ENCODE peak calls at places on chromosomes 2 and 18, in nine cellular contexts. R is heart left ventricle; Y is CD8-positive, alpha-beta T cell; X is fibroblast of lung; T is A549; J is left ventricle myocardium inferior; U is pancreas; D is PC-3; Q is sigmoid colon. P is an unnamed sample.

GRCh38 chr18:48804856-48805610 is 145.7 kb downstream of the SMAD7 start:
- DNase-seq in R (peak), Y (no peak), X (no peak), T (no peak), J (peak), U (no peak), D (no peak), Q (peak), P (no peak)

GRCh38 chr2:165568361-165568760 is 98.9 kb downstream of the CSRNP3 start:
- DNase-seq in R (no peak), Y (no peak), X (no peak), T (no peak), J (no peak), U (no peak), D (no peak), Q (no peak), P (no peak)

GRCh38 chr2:188318161-188318749 is 26.6 kb downstream of the GULP1 start:
- DNase-seq in R (no peak), Y (no peak), X (no peak), T (no peak), J (no peak), U (no peak), D (peak), Q (no peak), P (no peak)

GRCh38 chr2:152189622-152190495 is 14.3 kb upstream of the STAM2 start:
- DNase-seq in R (peak), Y (no peak), X (peak), T (peak), J (no peak), U (no peak), D (peak), Q (no peak), P (no peak)

GRCh38 chr2:75560768-75561565 is at the start of gene EVA1A:
- DNase-seq in R (peak), Y (no peak), X (peak), T (peak), J (peak), U (peak), D (peak), Q (no peak), P (no peak)

GRCh38 chr18:35489913-35490490 is 7.8 kb downstream of the INO80C start:
- DNase-seq in R (no peak), Y (no peak), X (no peak), T (no peak), J (no peak), U (no peak), D (no peak), Q (no peak), P (no peak)

GRCh38 chr2:38596229-38596628 is 6.5 kb downstream of the HNRNPLL start:
- DNase-seq in R (no peak), Y (no peak), X (no peak), T (no peak), J (no peak), U (no peak), D (no peak), Q (no peak), P (no peak)

GRCh38 chr2:133240505-133241230 is 327.6 kb downstream of the NCKAP5 start:
- DNase-seq in R (no peak), Y (no peak), X (peak), T (no peak), J (no peak), U (no peak), D (no peak), Q (no peak), P (no peak)

GRCh38 chr2:29579495-29580178 is 341.7 kb downstream of the ALK start:
- DNase-seq in R (no peak), Y (no peak), X (peak), T (no peak), J (no peak), U (no peak), D (peak), Q (no peak), P (no peak)

GRCh38 chr2:3115301-3116042 is 262.1 kb downstream of the EIPR1 start:
- DNase-seq in R (peak), Y (no peak), X (no peak), T (no peak), J (no peak), U (no peak), D (no peak), Q (no peak), P (no peak)

DNA sequence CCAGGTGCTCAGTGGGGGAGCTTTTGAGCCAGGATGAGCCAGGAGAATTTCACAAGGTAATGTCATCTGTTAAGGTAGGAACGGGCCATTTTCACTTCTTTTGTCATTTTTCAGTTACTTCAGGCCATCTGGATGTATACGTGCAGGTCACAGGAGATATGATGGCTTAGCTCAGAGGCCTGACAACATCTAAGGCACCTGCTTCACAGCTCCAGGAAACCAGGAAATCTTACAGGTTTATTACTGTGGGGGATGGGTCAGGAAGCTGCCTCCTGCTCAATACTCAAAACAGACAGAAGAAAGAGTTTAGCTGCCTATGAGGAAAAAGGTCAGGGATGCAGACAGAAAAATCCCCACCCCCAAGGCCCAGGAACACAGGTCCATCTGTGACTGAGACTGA is 364.3 kb upstream of the LRP1B start:
- DNase-seq in R (no peak), Y (no peak), X (no peak), T (no peak), J (no peak), U (no peak), D (no peak), Q (no peak), P (no peak)
- H3K27ac ChIP-seq in R (no peak), Y (no peak), X (no peak), T (no peak), J (no peak), U (no peak), D (no peak), Q (no peak), P (no peak)

GRCh38 chr2:237312021-237312755 is 101.8 kb downstream of the COL6A3 start:
- DNase-seq in R (no peak), Y (no peak), X (peak), T (no peak), J (no peak), U (no peak), D (no peak), Q (no peak), P (no peak)

GRCh38 chr2:237309011-237309410 is 105.0 kb downstream of the COL6A3 start:
- DNase-seq in R (no peak), Y (no peak), X (peak), T (no peak), J (no peak), U (no peak), D (no peak), Q (no peak), P (no peak)

GRCh38 chr2:237307495-237307894 is 106.5 kb downstream of the COL6A3 start:
- DNase-seq in R (no peak), Y (no peak), X (no peak), T (no peak), J (no peak), U (no peak), D (no peak), Q (no peak), P (no peak)

GRCh38 chr2:237309416-237309815 is 104.5 kb downstream of the COL6A3 start:
- DNase-seq in R (no peak), Y (no peak), X (peak), T (no peak), J (no peak), U (no peak), D (no peak), Q (no peak), P (no peak)

GRCh38 chr2:237310515-237311114 is 103.3 kb downstream of the COL6A3 start:
- DNase-seq in R (no peak), Y (no peak), X (peak), T (peak), J (no peak), U (no peak), D (peak), Q (no peak), P (no peak)
- TF ChIP-seq CTCF in R (no peak), Y (no peak), X (no peak), T (no peak), J (no peak), U (no peak), D (no peak), Q (peak), P (no peak)

GRCh38 chr2:86453838-86454237 is 12.7 kb downstream of the KDM3A start:
- DNase-seq in R (peak), Y (no peak), X (peak), T (no peak), J (no peak), U (no peak), D (peak), Q (no peak), P (no peak)

GRCh38 chr2:86455181-86455580 is 14.0 kb downstream of the KDM3A start:
- DNase-seq in R (no peak), Y (no peak), X (no peak), T (no peak), J (no peak), U (no peak), D (no peak), Q (no peak), P (no peak)

DNA sequence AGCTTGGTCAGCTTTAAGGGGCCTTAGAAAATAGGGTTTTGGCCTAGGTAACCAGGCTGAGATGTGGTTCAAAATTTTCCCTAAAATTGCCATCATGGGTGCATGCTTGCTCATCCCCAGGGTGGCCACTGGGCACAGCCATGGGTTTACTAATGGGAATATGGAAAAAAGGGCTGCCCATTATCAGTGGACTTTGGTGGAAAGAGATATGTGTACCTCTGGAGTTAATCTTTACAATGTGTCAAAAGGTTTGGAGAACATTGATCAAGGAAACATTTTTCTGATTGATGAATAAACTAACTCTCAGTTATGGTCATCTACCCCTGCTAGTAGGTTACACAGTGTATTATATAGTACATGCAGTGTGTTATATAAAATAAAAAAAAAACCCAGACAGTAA is 13.1 kb downstream of the KDM3A start:
- DNase-seq in R (no peak), Y (no peak), X (no peak), T (no peak), J (no peak), U (no peak), D (no peak), Q (no peak), P (no peak)
- H3K27ac ChIP-seq in R (no peak), Y (no peak), X (no peak), T (no peak), J (peak), U (no peak), D (peak), Q (peak), P (no peak)

GRCh38 chr2:63078852-63079606 is 28.4 kb downstream of the OTX1 start:
- DNase-seq in R (no peak), Y (no peak), X (no peak), T (no peak), J (no peak), U (no peak), D (peak), Q (no peak), P (no peak)
- TF ChIP-seq CTCF in R (no peak), Y (no peak), X (peak), T (peak), J (peak), U (no peak), D (peak), Q (no peak), P (no peak)

DNA sequence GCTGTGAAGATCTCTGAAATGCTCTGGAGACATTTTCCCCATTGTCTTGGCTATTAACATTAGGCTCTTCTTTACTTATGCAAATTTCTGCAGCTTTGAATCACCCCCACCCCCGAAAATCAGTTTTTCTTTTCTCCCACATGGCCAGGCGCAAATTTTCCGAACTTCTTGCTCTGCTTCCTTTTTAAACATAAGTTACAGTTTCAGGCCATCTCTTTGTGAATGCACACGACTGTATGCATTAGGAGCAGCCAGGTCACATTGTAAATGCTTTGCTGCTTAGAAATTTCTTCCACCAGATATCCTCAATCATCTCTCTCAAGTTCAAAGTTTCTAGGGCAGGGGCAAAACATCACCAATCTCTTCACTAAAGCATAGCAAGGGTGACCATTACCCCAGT is 106.8 kb downstream of the PARD3B start:
- DNase-seq in R (no peak), Y (no peak), X (no peak), T (no peak), J (no peak), U (no peak), D (no peak), Q (no peak), P (no peak)
- H3K27ac ChIP-seq in R (no peak), Y (no peak), X (no peak), T (no peak), J (no peak), U (no peak), D (no peak), Q (no peak), P (no peak)